ENCODE peak calls at places on chromosomes 7 and 10, in nine cellular contexts. K is kidney epithelial cell, O is BJ, F is WERI-Rb-1, L is choroid plexus epithelial cell, T is fibroblast of lung, E is ovary, G is tibial nerve, Y is IMR-90. A is an unnamed sample.

GRCh38 chr7:142443614-142444013 is 185.8 kb upstream of the PRSS58 start:
- DNase-seq in K (no peak), O (no peak), F (no peak), L (peak), T (peak), E (no peak), G (no peak), Y (peak), A (no peak)

GRCh38 chr7:41793556-41793955 is 90.7 kb upstream of the INHBA start:
- DNase-seq in K (no peak), O (no peak), F (no peak), L (no peak), T (no peak), E (no peak), G (no peak), Y (no peak), A (no peak)

GRCh38 chr7:25720427-25720826 is 431.6 kb upstream of the NFE2L3 start:
- DNase-seq in K (no peak), O (no peak), F (peak), L (peak), T (no peak), E (no peak), G (no peak), Y (peak), A (no peak)

GRCh38 chr10:49119746-49120145 is 4.4 kb upstream of the VSTM4 start:
- DNase-seq in K (peak), O (no peak), F (no peak), L (peak), T (peak), E (no peak), G (no peak), Y (peak), A (no peak)

GRCh38 chr10:104120061-104120460 is 1.9 kb upstream of the SFR1 start:
- DNase-seq in K (no peak), O (no peak), F (no peak), L (peak), T (no peak), E (no peak), G (no peak), Y (no peak), A (no peak)

GRCh38 chr7:155324012-155324917 is 26.6 kb downstream of the INSIG1 start:
- DNase-seq in K (no peak), O (no peak), F (no peak), L (no peak), T (no peak), E (no peak), G (no peak), Y (no peak), A (no peak)

GRCh38 chr10:86664370-86665217 is 3.7 kb upstream of the LDB3 start:
- DNase-seq in K (no peak), O (no peak), F (no peak), L (no peak), T (no peak), E (no peak), G (no peak), Y (no peak), A (no peak)

GRCh38 chr7:36683695-36684357 is 40.5 kb downstream of the AOAH start:
- DNase-seq in K (no peak), O (no peak), F (no peak), L (no peak), T (peak), E (no peak), G (no peak), Y (no peak), A (no peak)

GRCh38 chr7:114631249-114631822 is 216.7 kb downstream of the FOXP2 start:
- DNase-seq in K (no peak), O (no peak), F (no peak), L (no peak), T (no peak), E (no peak), G (no peak), Y (no peak), A (no peak)

GRCh38 chr7:97043281-97043680 is 18.6 kb upstream of the DLX5 start:
- DNase-seq in K (no peak), O (no peak), F (no peak), L (no peak), T (no peak), E (no peak), G (no peak), Y (peak), A (peak)

GRCh38 chr10:117663750-117664149 is 121.2 kb downstream of the EMX2 start:
- DNase-seq in K (peak), O (peak), F (no peak), L (peak), T (peak), E (no peak), G (no peak), Y (peak), A (peak)

GRCh38 chr7:78296036-78296435 is 497.5 kb downstream of the PHTF2 start:
- DNase-seq in K (no peak), O (no peak), F (no peak), L (no peak), T (peak), E (no peak), G (no peak), Y (peak), A (no peak)

GRCh38 chr10:71223365-71224058 is 11.1 kb downstream of the UNC5B start:
- DNase-seq in K (no peak), O (no peak), F (no peak), L (no peak), T (no peak), E (no peak), G (no peak), Y (no peak), A (no peak)

GRCh38 chr7:94295805-94296204 is 98.9 kb upstream of the COL1A2 start:
- DNase-seq in K (no peak), O (peak), F (no peak), L (peak), T (peak), E (no peak), G (no peak), Y (peak), A (no peak)

GRCh38 chr10:126334272-126334671 is 54.0 kb downstream of the ADAM12 start:
- DNase-seq in K (no peak), O (no peak), F (no peak), L (peak), T (peak), E (no peak), G (no peak), Y (peak), A (no peak)

GRCh38 chr10:85100495-85100894 is 772.1 kb downstream of the CCSER2 start:
- DNase-seq in K (no peak), O (no peak), F (no peak), L (peak), T (no peak), E (no peak), G (no peak), Y (no peak), A (no peak)

GRCh38 chr7:131513245-131514061 is 43.0 kb downstream of the PODXL start:
- DNase-seq in K (peak), O (no peak), F (peak), L (peak), T (peak), E (peak), G (peak), Y (peak), A (no peak)

GRCh38 chr7:27709137-27710075 is 30.6 kb upstream of the TAX1BP1 start:
- DNase-seq in K (no peak), O (peak), F (no peak), L (peak), T (peak), E (no peak), G (no peak), Y (peak), A (peak)

GRCh38 chr7:123615344-123615743 is 13.7 kb downstream of the ASB15 start:
- DNase-seq in K (no peak), O (peak), F (no peak), L (peak), T (peak), E (no peak), G (no peak), Y (peak), A (peak)

GRCh38 chr10:97888641-97889262 is 39.1 kb downstream of the GOLGA7B start:
- DNase-seq in K (peak), O (no peak), F (no peak), L (peak), T (peak), E (no peak), G (no peak), Y (peak), A (no peak)

GRCh38 chr7:3518546-3518945 is 217.5 kb downstream of the SDK1 start:
- DNase-seq in K (no peak), O (no peak), F (no peak), L (no peak), T (no peak), E (no peak), G (no peak), Y (no peak), A (no peak)

GRCh38 chr7:133794490-133794889 is 332.6 kb upstream of the LRGUK start:
- DNase-seq in K (no peak), O (no peak), F (no peak), L (peak), T (no peak), E (no peak), G (no peak), Y (peak), A (no peak)

GRCh38 chr7:101557421-101557820 is 71.7 kb downstream of the MYL10 start:
- DNase-seq in K (no peak), O (no peak), F (no peak), L (no peak), T (no peak), E (no peak), G (no peak), Y (no peak), A (no peak)

GRCh38 chr10:78764846-78765430 is 303.8 kb upstream of the ZMIZ1 start:
- DNase-seq in K (no peak), O (no peak), F (no peak), L (no peak), T (no peak), E (no peak), G (no peak), Y (no peak), A (no peak)

GRCh38 chr7:158910254-158911053 is 54.1 kb downstream of the DYNC2I1 start:
- DNase-seq in K (no peak), O (no peak), F (no peak), L (no peak), T (no peak), E (no peak), G (no peak), Y (no peak), A (no peak)

GRCh38 chr10:123275183-123275549 is 121.0 kb downstream of the BUB3 start:
- DNase-seq in K (no peak), O (no peak), F (no peak), L (no peak), T (no peak), E (no peak), G (no peak), Y (no peak), A (no peak)

GRCh38 chr7:44062180-44062902 is 3.0 kb downstream of the PGAM2 start:
- DNase-seq in K (no peak), O (no peak), F (no peak), L (no peak), T (no peak), E (peak), G (peak), Y (no peak), A (no peak)

GRCh38 chr7:465710-466400 is 53.8 kb downstream of the PDGFA start:
- DNase-seq in K (no peak), O (no peak), F (no peak), L (no peak), T (no peak), E (peak), G (no peak), Y (no peak), A (no peak)

GRCh38 chr7:122166708-122167107 is 22.7 kb upstream of the AASS start:
- DNase-seq in K (no peak), O (peak), F (no peak), L (peak), T (peak), E (no peak), G (no peak), Y (peak), A (peak)

GRCh38 chr10:110845756-110846620 is 25.7 kb upstream of the PDCD4 start:
- DNase-seq in K (no peak), O (no peak), F (no peak), L (no peak), T (no peak), E (no peak), G (no peak), Y (no peak), A (no peak)

GRCh38 chr10:639751-640672 is 49.5 kb downstream of the DIP2C start:
- DNase-seq in K (no peak), O (no peak), F (no peak), L (no peak), T (no peak), E (no peak), G (no peak), Y (no peak), A (no peak)

GRCh38 chr10:48798486-48799254 is 114.0 kb downstream of the WDFY4 start:
- DNase-seq in K (no peak), O (peak), F (no peak), L (peak), T (no peak), E (no peak), G (no peak), Y (peak), A (no peak)

GRCh38 chr7:110407242-110407641 is 683.7 kb upstream of the LRRN3 start:
- DNase-seq in K (no peak), O (no peak), F (no peak), L (no peak), T (no peak), E (no peak), G (no peak), Y (no peak), A (no peak)

GRCh38 chr10:52577047-52577446 is 195.5 kb downstream of the MBL2 start:
- DNase-seq in K (no peak), O (no peak), F (no peak), L (no peak), T (no peak), E (no peak), G (no peak), Y (no peak), A (no peak)

GRCh38 chr7:29445736-29446135 is 117.9 kb upstream of the PRR15 start:
- DNase-seq in K (no peak), O (no peak), F (no peak), L (no peak), T (no peak), E (no peak), G (no peak), Y (no peak), A (no peak)

GRCh38 chr7:125908714-125909113 is 979.1 kb upstream of the POT1 start:
- DNase-seq in K (no peak), O (no peak), F (no peak), L (no peak), T (no peak), E (no peak), G (no peak), Y (no peak), A (no peak)

GRCh38 chr7:96328016-96328415 is 6.1 kb upstream of the SLC25A13 start:
- DNase-seq in K (no peak), O (no peak), F (no peak), L (no peak), T (no peak), E (no peak), G (no peak), Y (no peak), A (no peak)

GRCh38 chr7:106542550-106543220 is 118.3 kb downstream of the CCDC71L start:
- DNase-seq in K (peak), O (peak), F (peak), L (peak), T (peak), E (no peak), G (peak), Y (peak), A (peak)

DNA sequence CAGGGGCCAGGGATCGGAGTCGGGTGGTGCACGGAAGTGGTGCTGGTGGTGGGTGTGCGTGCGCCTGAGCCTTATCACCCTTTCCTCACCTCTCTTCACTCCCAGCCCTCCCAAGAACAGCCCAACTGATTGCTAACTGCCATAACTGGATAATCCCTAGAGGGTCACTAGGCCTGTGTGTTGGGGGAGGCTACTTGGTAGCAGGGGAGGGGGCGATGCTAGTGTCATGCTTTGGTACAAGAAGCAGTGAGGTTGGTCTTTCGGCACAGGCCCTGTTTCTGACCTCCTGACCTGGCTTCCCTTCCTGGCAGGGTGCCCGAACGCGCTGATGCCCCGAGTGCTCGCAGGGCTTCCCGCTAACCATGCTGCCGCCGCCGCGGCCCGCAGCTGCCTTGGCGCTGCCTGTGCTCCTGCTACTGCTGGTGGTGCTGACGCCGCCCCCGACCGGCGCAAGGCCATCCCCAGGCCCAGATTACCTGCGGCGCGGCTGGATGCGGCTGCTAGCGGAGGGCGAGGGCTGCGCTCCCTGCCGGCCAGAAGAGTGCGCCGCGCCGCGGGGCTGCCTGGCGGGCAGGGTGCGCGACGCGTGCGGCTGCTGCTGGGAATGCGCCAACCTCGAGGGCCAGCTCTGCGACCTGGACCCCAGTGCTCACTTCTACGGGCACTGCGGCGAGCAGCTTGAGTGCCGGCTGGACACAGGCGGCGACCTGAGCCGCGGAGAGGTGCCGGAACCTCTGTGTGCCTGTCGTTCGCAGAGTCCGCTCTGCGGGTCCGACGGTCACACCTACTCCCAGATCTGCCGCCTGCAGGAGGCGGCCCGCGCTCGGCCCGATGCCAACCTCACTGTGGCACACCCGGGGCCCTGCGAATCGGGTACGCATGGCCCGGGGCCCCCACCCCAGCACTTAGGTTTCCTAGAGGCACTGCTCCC is 707 bp downstream of the KAZALD1 start:
- DNase-seq in K (no peak), O (no peak), F (no peak), L (peak), T (peak), E (peak), G (no peak), Y (peak), A (no peak)
- H3K4me3 ChIP-seq in K (peak), O (peak), F (no peak), L (peak), T (peak), E (peak), G (peak), Y (peak), A (peak)

GRCh38 chr10:14904316-14904732 is 25.7 kb downstream of the SUV39H2 start:
- DNase-seq in K (no peak), O (no peak), F (no peak), L (peak), T (peak), E (no peak), G (no peak), Y (peak), A (no peak)
- TF ChIP-seq CTCF in K (peak), O (peak), F (no peak), L (peak), T (peak), E (no peak), G (peak), Y (peak), A (peak)

GRCh38 chr10:4514445-4515108 is 311.4 kb upstream of the AKR1E2 start:
- DNase-seq in K (no peak), O (no peak), F (no peak), L (no peak), T (no peak), E (no peak), G (peak), Y (no peak), A (no peak)
- H3K4me3 ChIP-seq in K (no peak), O (no peak), F (no peak), L (no peak), T (no peak), E (no peak), G (no peak), Y (no peak), A (no peak)

GRCh38 chr10:33066558-33067236 is 108.7 kb upstream of the ITGB1 start:
- DNase-seq in K (no peak), O (peak), F (no peak), L (peak), T (peak), E (no peak), G (no peak), Y (peak), A (no peak)
- TF ChIP-seq CTCF in K (no peak), O (peak), F (peak), L (peak), T (peak), E (no peak), G (no peak), Y (peak), A (no peak)

GRCh38 chr10:119654540-119654939 is 3.4 kb downstream of the BAG3 start:
- DNase-seq in K (no peak), O (no peak), F (no peak), L (no peak), T (no peak), E (no peak), G (no peak), Y (no peak), A (no peak)
- H3K4me3 ChIP-seq in K (no peak), O (no peak), F (no peak), L (peak), T (peak), E (no peak), G (no peak), Y (no peak), A (peak)